ENCODE peak calls at places on chromosomes 16 and 17, in five cellular contexts. One of them, this sample, is unnamed.

GRCh38 chr16:11297492-11298142 is 16.5 kb upstream of the PRM1 start:
- DNase-seq in lung: peak; percentile 83
- DNase-seq in mucosa of descending colon: peak; percentile 75
- DNase-seq in endodermal cell: peak; percentile 82
- DNase-seq in prostate gland: peak; percentile 84
- DNase-seq in this sample: peak; percentile 68

GRCh38 chr17:30197416-30197815 is 38.1 kb downstream of the SLC6A4 start:
- DNase-seq in prostate gland: no peak
- DNase-seq in endodermal cell: no peak
- DNase-seq in lung: no peak
- DNase-seq in mucosa of descending colon: no peak
- DNase-seq in this sample: no peak

GRCh38 chr16:80084163-80084562 is 456.6 kb upstream of the DYNLRB2 start:
- DNase-seq in prostate gland: no peak
- DNase-seq in endodermal cell: no peak
- DNase-seq in mucosa of descending colon: no peak
- DNase-seq in lung: no peak
- DNase-seq in this sample: no peak

GRCh38 chr17:74159226-74159840 is 44.1 kb upstream of the RPL38 start:
- DNase-seq in prostate gland: no peak
- DNase-seq in lung: no peak
- DNase-seq in endodermal cell: no peak
- DNase-seq in mucosa of descending colon: no peak
- DNase-seq in this sample: no peak

GRCh38 chr17:48791128-48792032 is 25.6 kb downstream of the TTLL6 start:
- DNase-seq in mucosa of descending colon: peak; percentile 82
- DNase-seq in endodermal cell: peak; percentile 98
- DNase-seq in prostate gland: peak; percentile 95
- DNase-seq in lung: peak; percentile 83
- DNase-seq in this sample: peak; percentile 73

GRCh38 chr17:50219345-50219744 is 17.9 kb upstream of the COL1A1 start:
- DNase-seq in endodermal cell: peak; percentile 49
- DNase-seq in mucosa of descending colon: no peak
- DNase-seq in lung: no peak
- DNase-seq in prostate gland: no peak
- DNase-seq in this sample: no peak

GRCh38 chr17:49941427-49941826 is 27.6 kb upstream of the DLX4 start:
- DNase-seq in prostate gland: no peak
- DNase-seq in mucosa of descending colon: no peak
- DNase-seq in endodermal cell: no peak
- DNase-seq in lung: no peak
- DNase-seq in this sample: no peak

GRCh38 chr16:71572497-71573116 is 4.3 kb downstream of the TAT start:
- DNase-seq in lung: no peak
- DNase-seq in prostate gland: no peak
- DNase-seq in endodermal cell: no peak
- DNase-seq in mucosa of descending colon: no peak
- DNase-seq in this sample: no peak

GRCh38 chr17:17935321-17936271 is 36.6 kb downstream of the TOM1L2 start:
- DNase-seq in prostate gland: no peak
- DNase-seq in mucosa of descending colon: peak; percentile 51
- DNase-seq in lung: no peak
- DNase-seq in endodermal cell: no peak
- DNase-seq in this sample: no peak

GRCh38 chr17:66975614-66976378 is 11.3 kb downstream of the CACNG4 start:
- DNase-seq in mucosa of descending colon: no peak
- DNase-seq in lung: no peak
- DNase-seq in prostate gland: peak; percentile 45
- DNase-seq in endodermal cell: peak; percentile 91
- DNase-seq in this sample: peak; percentile 38

GRCh38 chr17:45291170-45291805 is 25.5 kb downstream of the MAP3K14 start:
- DNase-seq in prostate gland: no peak
- DNase-seq in mucosa of descending colon: no peak
- DNase-seq in lung: no peak
- DNase-seq in endodermal cell: no peak
- DNase-seq in this sample: no peak

GRCh38 chr16:77584205-77584859 is 138.0 kb upstream of the NUDT7 start:
- DNase-seq in prostate gland: peak; percentile 44
- DNase-seq in endodermal cell: peak; percentile 78
- DNase-seq in mucosa of descending colon: no peak
- DNase-seq in lung: peak; percentile 49
- DNase-seq in this sample: peak; percentile 36

GRCh38 chr16:9109255-9109654 is 17.8 kb downstream of the HAPSTR1 start:
- DNase-seq in mucosa of descending colon: no peak
- DNase-seq in prostate gland: no peak
- DNase-seq in lung: peak; percentile 10
- DNase-seq in endodermal cell: no peak
- DNase-seq in this sample: no peak

GRCh38 chr17:81035389-81036127 is 607 bp downstream of the BAIAP2 start:
- DNase-seq in mucosa of descending colon: no peak
- DNase-seq in prostate gland: no peak
- DNase-seq in endodermal cell: peak; percentile 78
- DNase-seq in lung: no peak
- DNase-seq in this sample: no peak

GRCh38 chr17:50679008-50679544 is 28.6 kb downstream of the ANKRD40 start:
- DNase-seq in mucosa of descending colon: no peak
- DNase-seq in lung: no peak
- DNase-seq in endodermal cell: no peak
- DNase-seq in prostate gland: no peak
- DNase-seq in this sample: no peak

GRCh38 chr17:48357727-48358126 is 72.3 kb downstream of the SKAP1 start:
- DNase-seq in endodermal cell: no peak
- DNase-seq in prostate gland: no peak
- DNase-seq in mucosa of descending colon: no peak
- DNase-seq in lung: no peak
- DNase-seq in this sample: no peak

GRCh38 chr16:50246299-50247122 is 19.8 kb upstream of the ADCY7 start:
- DNase-seq in lung: no peak
- DNase-seq in prostate gland: no peak
- DNase-seq in mucosa of descending colon: no peak
- DNase-seq in endodermal cell: peak; percentile 83
- DNase-seq in this sample: peak; percentile 75

GRCh38 chr17:16374129-16374528 is 6.8 kb upstream of the UBB start:
- DNase-seq in endodermal cell: no peak
- DNase-seq in lung: no peak
- DNase-seq in prostate gland: no peak
- DNase-seq in mucosa of descending colon: no peak
- DNase-seq in this sample: no peak

GRCh38 chr17:82647593-82648164 is 565 bp downstream of the WDR45B start:
- DNase-seq in lung: peak; percentile 41
- DNase-seq in prostate gland: no peak
- DNase-seq in endodermal cell: peak; percentile 75
- DNase-seq in mucosa of descending colon: peak; percentile 73
- DNase-seq in this sample: no peak

GRCh38 chr17:19382581-19383444 is 4.2 kb downstream of the MFAP4 start:
- DNase-seq in lung: no peak
- DNase-seq in prostate gland: no peak
- DNase-seq in endodermal cell: no peak
- DNase-seq in mucosa of descending colon: no peak
- DNase-seq in this sample: no peak

GRCh38 chr16:86734559-86735480 is 156.5 kb downstream of the FOXL1 start:
- DNase-seq in prostate gland: no peak
- DNase-seq in mucosa of descending colon: no peak
- DNase-seq in lung: no peak
- DNase-seq in endodermal cell: peak; percentile 78
- DNase-seq in this sample: no peak

GRCh38 chr17:81932333-81932983 is 4.6 kb downstream of the PYCR1 start:
- DNase-seq in lung: no peak
- DNase-seq in mucosa of descending colon: no peak
- DNase-seq in endodermal cell: no peak
- DNase-seq in prostate gland: no peak
- DNase-seq in this sample: no peak

GRCh38 chr17:57916925-57917858 is 38.0 kb downstream of the CUEDC1 start:
- DNase-seq in mucosa of descending colon: no peak
- DNase-seq in endodermal cell: peak; percentile 61
- DNase-seq in prostate gland: no peak
- DNase-seq in lung: peak; percentile 74
- DNase-seq in this sample: peak; percentile 50

GRCh38 chr16:56848056-56848936 is 16.7 kb upstream of the SLC12A3 start:
- DNase-seq in lung: no peak
- DNase-seq in prostate gland: no peak
- DNase-seq in endodermal cell: no peak
- DNase-seq in mucosa of descending colon: no peak
- DNase-seq in this sample: no peak

GRCh38 chr16:71626858-71627213 is 852 bp downstream of the MARVELD3 start:
- DNase-seq in mucosa of descending colon: peak; percentile 91
- DNase-seq in prostate gland: peak; percentile 47
- DNase-seq in endodermal cell: peak; percentile 88
- DNase-seq in lung: peak; percentile 39
- DNase-seq in this sample: no peak

GRCh38 chr17:628089-628488 is 86.5 kb downstream of the VPS53 start:
- DNase-seq in endodermal cell: no peak
- DNase-seq in lung: no peak
- DNase-seq in mucosa of descending colon: no peak
- DNase-seq in prostate gland: no peak
- DNase-seq in this sample: no peak

GRCh38 chr16:64751906-64752305 is 370.0 kb downstream of the CDH11 start:
- DNase-seq in lung: no peak
- DNase-seq in prostate gland: no peak
- DNase-seq in mucosa of descending colon: no peak
- DNase-seq in endodermal cell: no peak
- DNase-seq in this sample: no peak

GRCh38 chr17:13704333-13704732 is 102.6 kb upstream of the HS3ST3A1 start:
- DNase-seq in prostate gland: no peak
- DNase-seq in lung: no peak
- DNase-seq in endodermal cell: no peak
- DNase-seq in mucosa of descending colon: no peak
- DNase-seq in this sample: no peak

GRCh38 chr16:67470314-67470713 is 10.6 kb downstream of the ATP6V0D1 start:
- DNase-seq in lung: peak; percentile 87
- DNase-seq in endodermal cell: no peak
- DNase-seq in prostate gland: peak; percentile 71
- DNase-seq in mucosa of descending colon: no peak
- DNase-seq in this sample: peak; percentile 89

GRCh38 chr16:67477960-67478554 is 2.9 kb downstream of the ATP6V0D1 start:
- DNase-seq in endodermal cell: no peak
- DNase-seq in prostate gland: no peak
- DNase-seq in lung: no peak
- DNase-seq in mucosa of descending colon: no peak
- DNase-seq in this sample: no peak

GRCh38 chr16:67471758-67472384 is 9.1 kb downstream of the ATP6V0D1 start:
- DNase-seq in lung: no peak
- DNase-seq in mucosa of descending colon: no peak
- DNase-seq in prostate gland: no peak
- DNase-seq in endodermal cell: no peak
- DNase-seq in this sample: no peak

GRCh38 chr16:67474551-67474950 is 6.4 kb downstream of the ATP6V0D1 start:
- DNase-seq in mucosa of descending colon: no peak
- DNase-seq in prostate gland: no peak
- DNase-seq in endodermal cell: no peak
- DNase-seq in lung: no peak
- DNase-seq in this sample: no peak

DNA sequence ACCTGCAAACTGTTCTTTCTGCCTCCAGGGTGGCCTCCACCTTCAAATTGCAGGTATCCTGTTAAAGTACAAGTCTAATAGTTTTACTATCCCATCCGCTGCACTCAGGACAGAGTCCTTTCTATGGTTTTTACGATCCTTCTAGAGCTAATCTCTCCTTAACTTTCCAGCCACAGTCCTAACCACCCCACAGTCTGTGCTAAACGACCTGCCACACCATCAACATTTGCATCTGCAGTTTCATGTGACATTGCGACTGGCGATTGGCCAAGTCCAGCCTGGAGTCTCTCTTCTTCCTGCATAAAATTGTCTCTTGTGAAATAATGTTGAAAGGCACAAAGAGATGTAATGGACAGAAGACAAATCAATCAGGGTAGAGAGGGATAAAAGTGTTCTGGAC is 5.9 kb downstream of the ATP6V0D1 start:
- DNase-seq in mucosa of descending colon: peak; percentile 51
- DNase-seq in endodermal cell: no peak
- DNase-seq in prostate gland: no peak
- DNase-seq in lung: no peak
- DNase-seq in this sample: no peak
- H3K4me1 ChIP-seq in mucosa of descending colon: peaks cover 22% of the 10 kb centered on the region
- H3K4me1 ChIP-seq in endodermal cell: no peaks in the 10 kb centered on the region
- H3K4me1 ChIP-seq in prostate gland: no peaks in the 10 kb centered on the region
- H3K4me1 ChIP-seq in lung: peaks cover 19% of the 10 kb centered on the region
- H3K4me1 ChIP-seq in this sample: peaks cover 38% of the 10 kb centered on the region

GRCh38 chr16:29011112-29011511 is 26.3 kb downstream of the LAT start:
- DNase-seq in prostate gland: no peak
- DNase-seq in mucosa of descending colon: no peak
- DNase-seq in endodermal cell: peak; percentile 78
- DNase-seq in lung: no peak
- DNase-seq in this sample: no peak
- TF ChIP-seq CTCF in prostate gland: no peak
- TF ChIP-seq CTCF in mucosa of descending colon: no peak
- TF ChIP-seq CTCF in endodermal cell: peak; percentile 68
- TF ChIP-seq CTCF in lung: no peak
- TF ChIP-seq CTCF in this sample: no peak

GRCh38 chr17:34245496-34245895 is 9.6 kb upstream of the CCL2 start:
- DNase-seq in endodermal cell: no peak
- DNase-seq in lung: no peak
- DNase-seq in mucosa of descending colon: no peak
- DNase-seq in prostate gland: no peak
- DNase-seq in this sample: no peak
- H3K4me1 ChIP-seq in endodermal cell: peaks cover 7% of the 10 kb centered on the region
- H3K4me1 ChIP-seq in lung: peaks cover 32% of the 10 kb centered on the region
- H3K4me1 ChIP-seq in mucosa of descending colon: no peaks in the 10 kb centered on the region
- H3K4me1 ChIP-seq in prostate gland: no peaks in the 10 kb centered on the region
- H3K4me1 ChIP-seq in this sample: peaks cover 63% of the 10 kb centered on the region

GRCh38 chr17:15309793-15310192 is 31.6 kb downstream of the TEKT3 start:
- DNase-seq in lung: no peak
- DNase-seq in endodermal cell: no peak
- DNase-seq in mucosa of descending colon: no peak
- DNase-seq in prostate gland: no peak
- DNase-seq in this sample: no peak
- TF ChIP-seq CTCF in lung: no peak
- TF ChIP-seq CTCF in endodermal cell: no peak
- TF ChIP-seq CTCF in mucosa of descending colon: no peak
- TF ChIP-seq CTCF in prostate gland: no peak
- TF ChIP-seq CTCF in this sample: no peak

GRCh38 chr17:1779571-1780074 is 17.8 kb downstream of the SERPINF1 start:
- DNase-seq in mucosa of descending colon: no peak
- DNase-seq in endodermal cell: no peak
- DNase-seq in lung: peak; percentile 87
- DNase-seq in prostate gland: peak; percentile 76
- DNase-seq in this sample: no peak
- H3K4me1 ChIP-seq in mucosa of descending colon: peaks cover 8% of the 10 kb centered on the region
- H3K4me1 ChIP-seq in endodermal cell: no peaks in the 10 kb centered on the region
- H3K4me1 ChIP-seq in lung: peaks cover 4% of the 10 kb centered on the region
- H3K4me1 ChIP-seq in prostate gland: peaks cover 21% of the 10 kb centered on the region
- H3K4me1 ChIP-seq in this sample: peaks cover 11% of the 10 kb centered on the region

DNA sequence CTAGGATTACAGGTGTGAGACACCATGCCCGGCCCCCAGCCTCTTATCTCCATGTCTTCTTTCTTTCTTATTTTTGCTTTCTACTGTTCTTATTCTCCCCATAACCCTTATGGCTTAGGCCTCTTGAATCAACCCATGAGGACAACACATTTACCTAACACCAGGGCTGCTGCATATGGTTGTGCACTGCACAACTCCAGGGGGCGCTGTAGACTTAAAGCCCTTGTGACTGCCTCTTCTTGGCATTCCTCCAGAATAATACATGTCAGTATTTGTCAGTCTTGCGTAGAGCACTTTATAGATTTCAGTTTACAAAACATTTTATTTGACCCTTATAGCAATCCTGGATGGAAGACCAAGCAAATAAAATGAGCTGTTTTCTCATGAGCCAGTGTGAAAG is 225.0 kb upstream of the SALL1 start:
- DNase-seq in endodermal cell: peak; percentile 33
- DNase-seq in prostate gland: no peak
- DNase-seq in lung: no peak
- DNase-seq in mucosa of descending colon: no peak
- DNase-seq in this sample: no peak
- TF ChIP-seq CTCF in endodermal cell: peak; percentile 60
- TF ChIP-seq CTCF in prostate gland: no peak
- TF ChIP-seq CTCF in lung: no peak
- TF ChIP-seq CTCF in mucosa of descending colon: no peak
- TF ChIP-seq CTCF in this sample: no peak

GRCh38 chr17:27460196-27460725 is 4.0 kb downstream of the KSR1 start:
- DNase-seq in prostate gland: no peak
- DNase-seq in lung: no peak
- DNase-seq in endodermal cell: peak; percentile 61
- DNase-seq in mucosa of descending colon: no peak
- DNase-seq in this sample: no peak
- H3K4me1 ChIP-seq in prostate gland: peaks cover 2% of the 10 kb centered on the region
- H3K4me1 ChIP-seq in lung: no peaks in the 10 kb centered on the region
- H3K4me1 ChIP-seq in endodermal cell: peaks cover 23% of the 10 kb centered on the region
- H3K4me1 ChIP-seq in mucosa of descending colon: peaks cover 9% of the 10 kb centered on the region
- H3K4me1 ChIP-seq in this sample: no peaks in the 10 kb centered on the region